ENCODE peak calls at places on chromosomes 11 and 22, in five cellular contexts. One of them, this sample, is unnamed.

GRCh38 chr11:69309800-69310280 is 15.9 kb downstream of the MYEOV start:
- DNase-seq in A549: no peak
- DNase-seq in HepG2: no peak
- DNase-seq in K562: no peak
- DNase-seq in GM12878: no peak
- DNase-seq in this sample: no peak

GRCh38 chr11:126416542-126417090 is 61.1 kb downstream of the ST3GAL4 start:
- DNase-seq in K562: no peak
- DNase-seq in GM12878: peak
- DNase-seq in A549: no peak
- DNase-seq in HepG2: no peak
- DNase-seq in this sample: peak

GRCh38 chr11:68043349-68044144 is 4.7 kb downstream of the TCIRG1 start:
- DNase-seq in A549: peak
- DNase-seq in GM12878: no peak
- DNase-seq in HepG2: no peak
- DNase-seq in K562: peak
- DNase-seq in this sample: no peak

GRCh38 chr11:7657306-7658025 is 15.8 kb downstream of the CYB5R2 start:
- DNase-seq in K562: peak
- DNase-seq in A549: peak
- DNase-seq in GM12878: no peak
- DNase-seq in HepG2: peak
- DNase-seq in this sample: peak

GRCh38 chr11:14075118-14075601 is 112.6 kb downstream of the SPON1 start:
- DNase-seq in A549: no peak
- DNase-seq in K562: no peak
- DNase-seq in HepG2: no peak
- DNase-seq in GM12878: no peak
- DNase-seq in this sample: peak

GRCh38 chr22:48707749-48708557 is 1119.7 kb downstream of the BRD1 start:
- DNase-seq in A549: no peak
- DNase-seq in HepG2: no peak
- DNase-seq in K562: no peak
- DNase-seq in GM12878: no peak
- DNase-seq in this sample: no peak

GRCh38 chr11:92828576-92828975 is 140.9 kb upstream of the MTNR1B start:
- DNase-seq in GM12878: no peak
- DNase-seq in HepG2: no peak
- DNase-seq in A549: no peak
- DNase-seq in K562: no peak
- DNase-seq in this sample: peak

GRCh38 chr22:39087881-39088687 is 9.0 kb upstream of the APOBEC3H start:
- DNase-seq in A549: no peak
- DNase-seq in GM12878: no peak
- DNase-seq in HepG2: no peak
- DNase-seq in K562: peak
- DNase-seq in this sample: peak

GRCh38 chr11:6586434-6587359 is 16.7 kb downstream of the RRP8 start:
- DNase-seq in GM12878: no peak
- DNase-seq in HepG2: no peak
- DNase-seq in K562: no peak
- DNase-seq in A549: no peak
- DNase-seq in this sample: no peak

GRCh38 chr11:132358573-132358953 is 988.1 kb downstream of the NTM start:
- DNase-seq in GM12878: no peak
- DNase-seq in HepG2: no peak
- DNase-seq in A549: no peak
- DNase-seq in K562: no peak
- DNase-seq in this sample: no peak

GRCh38 chr11:65606876-65607613 is 7.0 kb downstream of the MAP3K11 start:
- DNase-seq in A549: peak
- DNase-seq in K562: peak
- DNase-seq in HepG2: no peak
- DNase-seq in GM12878: no peak
- DNase-seq in this sample: peak

GRCh38 chr11:126084608-126084912 is 21.9 kb upstream of the CDON start:
- DNase-seq in K562: no peak
- DNase-seq in A549: no peak
- DNase-seq in GM12878: no peak
- DNase-seq in HepG2: no peak
- DNase-seq in this sample: no peak

GRCh38 chr22:27419473-27419872 is 382.1 kb downstream of the MN1 start:
- DNase-seq in HepG2: no peak
- DNase-seq in GM12878: no peak
- DNase-seq in K562: no peak
- DNase-seq in A549: no peak
- DNase-seq in this sample: no peak

GRCh38 chr22:27418261-27418660 is 383.3 kb downstream of the MN1 start:
- DNase-seq in A549: no peak
- DNase-seq in HepG2: no peak
- DNase-seq in K562: no peak
- DNase-seq in GM12878: no peak
- DNase-seq in this sample: no peak

GRCh38 chr22:27420186-27420816 is 381.3 kb downstream of the MN1 start:
- DNase-seq in HepG2: no peak
- DNase-seq in K562: no peak
- DNase-seq in A549: no peak
- DNase-seq in GM12878: no peak
- DNase-seq in this sample: no peak

GRCh38 chr22:27422442-27422841 is 379.1 kb downstream of the MN1 start:
- DNase-seq in K562: no peak
- DNase-seq in HepG2: no peak
- DNase-seq in A549: no peak
- DNase-seq in GM12878: no peak
- DNase-seq in this sample: no peak

GRCh38 chr22:27420817-27421361 is 380.7 kb downstream of the MN1 start:
- DNase-seq in GM12878: no peak
- DNase-seq in HepG2: no peak
- DNase-seq in K562: no peak
- DNase-seq in A549: no peak
- DNase-seq in this sample: no peak
- TF ChIP-seq JUNB in GM12878: no peak
- TF ChIP-seq JUNB in HepG2: no peak
- TF ChIP-seq JUNB in K562: no peak
- TF ChIP-seq JUNB in A549: no peak
- TF ChIP-seq JUNB in this sample: no peak

GRCh38 chr22:32407936-32408335 is 4.1 kb downstream of the RTCB start:
- DNase-seq in HepG2: no peak
- DNase-seq in K562: no peak
- DNase-seq in GM12878: no peak
- DNase-seq in A549: no peak
- DNase-seq in this sample: no peak
- H3K4me2 ChIP-seq in HepG2: no peak
- H3K4me2 ChIP-seq in K562: no peak
- H3K4me2 ChIP-seq in GM12878: peak
- H3K4me2 ChIP-seq in A549: no peak
- H3K4me2 ChIP-seq in this sample: no peak

DNA sequence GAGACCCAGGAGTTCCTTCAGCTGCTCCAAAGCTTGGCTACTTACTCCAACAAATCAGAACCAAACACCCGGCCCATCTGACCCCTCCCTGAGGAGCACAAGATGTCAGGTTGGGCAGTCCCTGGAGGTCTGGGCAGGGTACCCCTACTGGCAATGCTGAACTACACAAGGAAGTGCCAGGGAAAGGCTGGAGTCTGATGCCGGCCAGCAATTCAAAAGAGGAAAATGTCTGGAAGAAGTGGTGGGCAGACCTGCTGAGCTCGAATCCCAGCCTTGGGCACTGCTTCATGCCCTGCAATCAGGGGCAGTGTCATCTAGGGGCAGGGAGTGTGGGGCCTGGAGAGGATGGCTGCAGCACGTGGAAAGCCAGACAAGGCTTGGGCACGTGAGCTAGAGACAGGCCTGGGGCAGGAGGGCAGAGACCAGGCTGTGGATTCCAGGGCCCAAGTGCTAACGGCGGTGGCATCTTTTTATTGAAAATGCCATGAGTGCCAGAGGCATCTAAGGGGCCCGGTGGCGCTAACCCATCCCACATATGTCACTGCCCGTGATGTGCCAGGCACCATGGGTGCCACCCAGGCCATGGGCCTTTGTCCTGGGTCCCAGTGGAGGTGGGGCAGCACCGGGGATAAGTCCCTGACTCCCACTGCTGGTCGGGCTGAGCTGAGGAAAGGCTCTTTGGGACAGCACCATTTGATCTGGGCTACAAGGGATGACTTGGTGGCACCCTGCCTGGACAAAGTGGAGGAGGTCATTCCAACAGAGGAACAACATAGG is 97.9 kb upstream of the PITPNB start:
- DNase-seq in K562: no peak
- DNase-seq in A549: no peak
- DNase-seq in GM12878: no peak
- DNase-seq in HepG2: no peak
- DNase-seq in this sample: no peak
- TF ChIP-seq JUNB in K562: no peak
- TF ChIP-seq JUNB in A549: no peak
- TF ChIP-seq JUNB in GM12878: no peak
- TF ChIP-seq JUNB in HepG2: no peak
- TF ChIP-seq JUNB in this sample: no peak

DNA sequence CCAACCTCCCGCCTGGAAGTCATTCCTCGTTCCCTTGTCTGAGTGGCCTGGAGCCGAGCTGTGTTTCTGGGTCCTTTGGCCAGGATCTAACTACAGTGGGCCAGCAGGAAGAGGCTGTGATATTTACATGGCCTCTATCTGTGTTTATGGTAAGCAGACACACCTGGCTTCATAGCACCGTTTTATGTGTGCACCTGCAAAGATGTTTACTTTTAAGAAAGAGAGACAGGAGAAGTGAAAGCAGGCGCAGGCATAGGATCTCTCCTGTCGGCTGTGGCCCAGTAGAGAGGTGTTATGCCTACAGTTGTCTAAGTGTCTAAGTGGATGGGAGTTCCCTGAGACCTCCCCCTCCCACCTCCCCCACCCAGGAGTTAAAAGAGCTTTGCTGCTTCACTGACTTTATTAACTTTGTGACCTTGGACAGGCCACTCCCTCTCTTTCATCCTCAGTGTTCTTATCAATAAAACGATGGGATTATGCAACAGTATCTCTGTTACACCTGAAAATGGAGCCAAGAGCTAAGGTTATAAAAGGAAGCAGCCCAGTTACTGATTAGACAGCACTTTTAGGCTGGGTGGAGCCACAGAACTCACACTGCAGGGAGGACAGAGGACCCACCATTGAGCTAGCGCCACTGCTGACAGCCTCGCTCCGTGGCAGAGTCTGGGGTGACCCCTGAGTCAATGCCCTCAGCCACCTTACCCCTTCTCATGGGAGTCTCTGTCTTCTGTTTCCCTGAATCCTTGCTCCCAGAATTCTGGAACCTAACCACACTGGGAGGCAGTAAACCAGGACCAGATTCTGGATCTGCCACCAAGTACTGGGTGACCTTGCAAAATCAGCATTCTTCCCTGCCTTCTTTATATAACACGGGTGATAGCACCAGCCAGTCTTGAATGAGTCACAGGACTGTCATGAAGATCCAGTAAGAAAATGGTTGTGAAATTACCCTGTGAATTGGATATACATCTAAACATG is 22.0 kb downstream of the ST14 start:
- DNase-seq in K562: no peak
- DNase-seq in GM12878: no peak
- DNase-seq in A549: peak
- DNase-seq in HepG2: peak
- DNase-seq in this sample: no peak
- H3K4me2 ChIP-seq in K562: no peak
- H3K4me2 ChIP-seq in GM12878: peak
- H3K4me2 ChIP-seq in A549: peak
- H3K4me2 ChIP-seq in HepG2: peak
- H3K4me2 ChIP-seq in this sample: no peak

GRCh38 chr11:10021563-10021962 is 272.5 kb downstream of the SBF2 start:
- DNase-seq in A549: no peak
- DNase-seq in HepG2: peak
- DNase-seq in K562: no peak
- DNase-seq in GM12878: no peak
- DNase-seq in this sample: peak

GRCh38 chr11:10022764-10023163 is 271.3 kb downstream of the SBF2 start:
- DNase-seq in GM12878: no peak
- DNase-seq in HepG2: no peak
- DNase-seq in K562: no peak
- DNase-seq in A549: no peak
- DNase-seq in this sample: no peak

GRCh38 chr11:10023202-10023601 is 270.8 kb downstream of the SBF2 start:
- DNase-seq in K562: no peak
- DNase-seq in GM12878: no peak
- DNase-seq in HepG2: no peak
- DNase-seq in A549: no peak
- DNase-seq in this sample: no peak

GRCh38 chr11:10017050-10017449 is 277.0 kb downstream of the SBF2 start:
- DNase-seq in K562: no peak
- DNase-seq in GM12878: no peak
- DNase-seq in HepG2: no peak
- DNase-seq in A549: no peak
- DNase-seq in this sample: no peak

DNA sequence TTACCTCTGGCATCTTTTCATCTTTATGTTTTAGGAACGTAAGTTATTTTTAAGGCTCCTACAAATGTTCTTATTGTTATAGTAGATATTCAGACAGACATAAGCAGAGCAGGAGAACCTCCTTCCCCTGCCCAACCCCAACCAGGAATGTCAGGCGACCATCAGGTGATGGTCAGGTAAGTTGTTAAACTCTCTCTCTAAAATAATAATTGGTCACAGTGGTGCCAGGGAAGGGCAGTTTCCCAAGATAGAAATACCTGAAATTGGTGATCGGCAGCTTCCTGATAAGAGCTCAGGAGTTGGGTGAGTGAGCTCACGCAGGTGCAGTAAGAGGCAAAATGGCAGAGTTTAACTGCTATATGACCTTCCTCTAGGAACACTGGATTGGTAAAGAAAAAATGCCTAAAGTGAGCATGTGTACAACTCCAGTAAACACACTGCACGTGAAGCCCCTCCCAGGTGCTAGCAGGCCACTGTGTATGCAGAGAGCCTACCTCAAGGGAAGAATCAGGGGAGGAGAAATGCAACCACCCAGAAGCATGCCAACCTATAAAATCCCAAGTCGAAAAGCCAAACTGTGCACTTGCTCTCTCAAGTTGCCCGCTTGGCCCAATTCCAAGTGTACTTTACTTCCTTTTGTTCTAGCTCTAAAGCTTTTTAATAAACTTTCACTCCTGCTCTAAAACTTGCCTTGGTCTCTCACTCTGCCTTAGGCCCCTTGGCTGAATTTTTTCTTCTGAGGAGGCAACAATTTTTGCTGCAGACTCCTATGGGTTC is 273.9 kb downstream of the SBF2 start:
- DNase-seq in GM12878: no peak
- DNase-seq in HepG2: peak
- DNase-seq in K562: no peak
- DNase-seq in A549: no peak
- DNase-seq in this sample: peak
- TF ChIP-seq JUNB in GM12878: no peak
- TF ChIP-seq JUNB in HepG2: no peak
- TF ChIP-seq JUNB in K562: no peak
- TF ChIP-seq JUNB in A549: no peak
- TF ChIP-seq JUNB in this sample: no peak

This sample was measured in GM23338.